ENCODE peak calls at places on chromosomes 4 and X, in ten cellular contexts. One of them, this sample, is unnamed.

GRCh38 chr4:93827272-93827947 is 1.1 kb upstream of the ATOH1 start:
- DNase-seq in mesendoderm: peak
- DNase-seq in AG04450: no peak
- DNase-seq in cardiac fibroblast: no peak
- DNase-seq in Panc1: no peak
- DNase-seq in activated CD4-positive, alpha-beta T cell treated with anti-CD3 and anti-CD28 coated beads for 24 hours: no peak
- DNase-seq in trophoblast cell: no peak
- DNase-seq in fibroblast of villous mesenchyme: no peak
- DNase-seq in CD4-positive, alpha-beta T cell: no peak
- DNase-seq in activated naive CD8-positive, alpha-beta T cell treated with anti-CD3 and anti-CD28 coated beads for 36 hours: no peak
- DNase-seq in this sample: peak

GRCh38 chrX:109890910-109891502 is 111.9 kb upstream of the TMEM164 start:
- DNase-seq in trophoblast cell: peak
- DNase-seq in CD4-positive, alpha-beta T cell: peak
- DNase-seq in mesendoderm: peak
- DNase-seq in activated CD4-positive, alpha-beta T cell treated with anti-CD3 and anti-CD28 coated beads for 24 hours: peak
- DNase-seq in activated naive CD8-positive, alpha-beta T cell treated with anti-CD3 and anti-CD28 coated beads for 36 hours: peak
- DNase-seq in cardiac fibroblast: peak
- DNase-seq in AG04450: no peak
- DNase-seq in fibroblast of villous mesenchyme: peak
- DNase-seq in Panc1: peak
- DNase-seq in this sample: peak

GRCh38 chr4:117654064-117654463 is 380.2 kb upstream of the NDST3 start:
- DNase-seq in Panc1: no peak
- DNase-seq in activated CD4-positive, alpha-beta T cell treated with anti-CD3 and anti-CD28 coated beads for 24 hours: no peak
- DNase-seq in AG04450: no peak
- DNase-seq in cardiac fibroblast: no peak
- DNase-seq in fibroblast of villous mesenchyme: no peak
- DNase-seq in CD4-positive, alpha-beta T cell: no peak
- DNase-seq in mesendoderm: no peak
- DNase-seq in activated naive CD8-positive, alpha-beta T cell treated with anti-CD3 and anti-CD28 coated beads for 36 hours: no peak
- DNase-seq in trophoblast cell: no peak
- DNase-seq in this sample: no peak

GRCh38 chr4:112889619-112890294 is 159.7 kb upstream of the ANK2 start:
- DNase-seq in CD4-positive, alpha-beta T cell: no peak
- DNase-seq in cardiac fibroblast: peak
- DNase-seq in activated naive CD8-positive, alpha-beta T cell treated with anti-CD3 and anti-CD28 coated beads for 36 hours: no peak
- DNase-seq in mesendoderm: no peak
- DNase-seq in activated CD4-positive, alpha-beta T cell treated with anti-CD3 and anti-CD28 coated beads for 24 hours: no peak
- DNase-seq in trophoblast cell: no peak
- DNase-seq in fibroblast of villous mesenchyme: peak
- DNase-seq in AG04450: no peak
- DNase-seq in Panc1: no peak
- DNase-seq in this sample: no peak

GRCh38 chr4:168019019-168019651 is 73.2 kb upstream of the ANXA10 start:
- DNase-seq in mesendoderm: no peak
- DNase-seq in CD4-positive, alpha-beta T cell: no peak
- DNase-seq in cardiac fibroblast: peak
- DNase-seq in activated naive CD8-positive, alpha-beta T cell treated with anti-CD3 and anti-CD28 coated beads for 36 hours: no peak
- DNase-seq in activated CD4-positive, alpha-beta T cell treated with anti-CD3 and anti-CD28 coated beads for 24 hours: no peak
- DNase-seq in trophoblast cell: peak
- DNase-seq in AG04450: peak
- DNase-seq in Panc1: no peak
- DNase-seq in fibroblast of villous mesenchyme: no peak
- DNase-seq in this sample: no peak

GRCh38 chr4:75289843-75290616 is 224.2 kb downstream of the RCHY1 start:
- DNase-seq in Panc1: no peak
- DNase-seq in cardiac fibroblast: peak
- DNase-seq in AG04450: no peak
- DNase-seq in trophoblast cell: peak
- DNase-seq in mesendoderm: peak
- DNase-seq in activated naive CD8-positive, alpha-beta T cell treated with anti-CD3 and anti-CD28 coated beads for 36 hours: no peak
- DNase-seq in CD4-positive, alpha-beta T cell: no peak
- DNase-seq in fibroblast of villous mesenchyme: peak
- DNase-seq in activated CD4-positive, alpha-beta T cell treated with anti-CD3 and anti-CD28 coated beads for 24 hours: no peak
- DNase-seq in this sample: peak

GRCh38 chr4:97819314-97819713 is 324.0 kb downstream of the STPG2 start:
- DNase-seq in activated naive CD8-positive, alpha-beta T cell treated with anti-CD3 and anti-CD28 coated beads for 36 hours: no peak
- DNase-seq in Panc1: no peak
- DNase-seq in trophoblast cell: no peak
- DNase-seq in mesendoderm: no peak
- DNase-seq in cardiac fibroblast: no peak
- DNase-seq in AG04450: no peak
- DNase-seq in CD4-positive, alpha-beta T cell: no peak
- DNase-seq in fibroblast of villous mesenchyme: no peak
- DNase-seq in activated CD4-positive, alpha-beta T cell treated with anti-CD3 and anti-CD28 coated beads for 24 hours: no peak
- DNase-seq in this sample: no peak

GRCh38 chr4:80500593-80500992 is 165.1 kb downstream of the CFAP299 start:
- DNase-seq in activated naive CD8-positive, alpha-beta T cell treated with anti-CD3 and anti-CD28 coated beads for 36 hours: no peak
- DNase-seq in CD4-positive, alpha-beta T cell: no peak
- DNase-seq in AG04450: no peak
- DNase-seq in trophoblast cell: no peak
- DNase-seq in activated CD4-positive, alpha-beta T cell treated with anti-CD3 and anti-CD28 coated beads for 24 hours: no peak
- DNase-seq in mesendoderm: no peak
- DNase-seq in fibroblast of villous mesenchyme: no peak
- DNase-seq in Panc1: no peak
- DNase-seq in cardiac fibroblast: no peak
- DNase-seq in this sample: no peak

GRCh38 chr4:1830234-1830633 is 25.7 kb downstream of the LETM1 start:
- DNase-seq in activated CD4-positive, alpha-beta T cell treated with anti-CD3 and anti-CD28 coated beads for 24 hours: no peak
- DNase-seq in trophoblast cell: no peak
- DNase-seq in fibroblast of villous mesenchyme: no peak
- DNase-seq in CD4-positive, alpha-beta T cell: no peak
- DNase-seq in Panc1: no peak
- DNase-seq in cardiac fibroblast: no peak
- DNase-seq in AG04450: no peak
- DNase-seq in mesendoderm: no peak
- DNase-seq in activated naive CD8-positive, alpha-beta T cell treated with anti-CD3 and anti-CD28 coated beads for 36 hours: no peak
- DNase-seq in this sample: no peak

GRCh38 chr4:170047774-170048354 is 21.7 kb upstream of the MFAP3L start:
- DNase-seq in CD4-positive, alpha-beta T cell: peak
- DNase-seq in activated CD4-positive, alpha-beta T cell treated with anti-CD3 and anti-CD28 coated beads for 24 hours: peak
- DNase-seq in AG04450: peak
- DNase-seq in cardiac fibroblast: peak
- DNase-seq in mesendoderm: peak
- DNase-seq in trophoblast cell: peak
- DNase-seq in fibroblast of villous mesenchyme: peak
- DNase-seq in Panc1: peak
- DNase-seq in activated naive CD8-positive, alpha-beta T cell treated with anti-CD3 and anti-CD28 coated beads for 36 hours: peak
- DNase-seq in this sample: peak

GRCh38 chrX:106670631-106671030 is 55.9 kb upstream of the RNF128 start:
- DNase-seq in Panc1: no peak
- DNase-seq in AG04450: no peak
- DNase-seq in mesendoderm: no peak
- DNase-seq in CD4-positive, alpha-beta T cell: no peak
- DNase-seq in activated CD4-positive, alpha-beta T cell treated with anti-CD3 and anti-CD28 coated beads for 24 hours: no peak
- DNase-seq in cardiac fibroblast: peak
- DNase-seq in fibroblast of villous mesenchyme: no peak
- DNase-seq in trophoblast cell: no peak
- DNase-seq in activated naive CD8-positive, alpha-beta T cell treated with anti-CD3 and anti-CD28 coated beads for 36 hours: no peak
- DNase-seq in this sample: no peak

GRCh38 chr4:14336656-14337055 is 665.6 kb upstream of the CPEB2 start:
- DNase-seq in trophoblast cell: no peak
- DNase-seq in Panc1: peak
- DNase-seq in cardiac fibroblast: peak
- DNase-seq in mesendoderm: no peak
- DNase-seq in AG04450: no peak
- DNase-seq in activated CD4-positive, alpha-beta T cell treated with anti-CD3 and anti-CD28 coated beads for 24 hours: no peak
- DNase-seq in CD4-positive, alpha-beta T cell: no peak
- DNase-seq in activated naive CD8-positive, alpha-beta T cell treated with anti-CD3 and anti-CD28 coated beads for 36 hours: no peak
- DNase-seq in fibroblast of villous mesenchyme: no peak
- DNase-seq in this sample: no peak

GRCh38 chr4:133188433-133189175 is 39.5 kb downstream of the PCDH10 start:
- DNase-seq in activated CD4-positive, alpha-beta T cell treated with anti-CD3 and anti-CD28 coated beads for 24 hours: no peak
- DNase-seq in cardiac fibroblast: no peak
- DNase-seq in AG04450: no peak
- DNase-seq in activated naive CD8-positive, alpha-beta T cell treated with anti-CD3 and anti-CD28 coated beads for 36 hours: no peak
- DNase-seq in fibroblast of villous mesenchyme: no peak
- DNase-seq in trophoblast cell: no peak
- DNase-seq in CD4-positive, alpha-beta T cell: no peak
- DNase-seq in Panc1: no peak
- DNase-seq in mesendoderm: no peak
- DNase-seq in this sample: no peak

GRCh38 chr4:60223098-60223497 is 977.0 kb upstream of the ADGRL3 start:
- DNase-seq in activated naive CD8-positive, alpha-beta T cell treated with anti-CD3 and anti-CD28 coated beads for 36 hours: no peak
- DNase-seq in activated CD4-positive, alpha-beta T cell treated with anti-CD3 and anti-CD28 coated beads for 24 hours: no peak
- DNase-seq in trophoblast cell: peak
- DNase-seq in cardiac fibroblast: peak
- DNase-seq in CD4-positive, alpha-beta T cell: no peak
- DNase-seq in mesendoderm: no peak
- DNase-seq in fibroblast of villous mesenchyme: peak
- DNase-seq in AG04450: no peak
- DNase-seq in Panc1: no peak
- DNase-seq in this sample: no peak

This sample was measured in endodermal cell.